ENCODE peak calls at places on chromosomes 11 and 22, in five cellular contexts. H is K562, F is PC-3, N is astrocyte, M is HCT116. Y is an unnamed sample. For H3K4me1, the result is how much of the 10 kb centered on the place peaks cover.

GRCh38 chr11:22797081-22797480 is 32.5 kb downstream of the SVIP start:
- DNase-seq in H (no peak), F (no peak), N (no peak), M (no peak), Y (no peak)

GRCh38 chr11:128354476-128354875 is 232.9 kb downstream of the ETS1 start:
- DNase-seq in H (no peak), F (peak), N (no peak), M (no peak), Y (no peak)

GRCh38 chr22:39296981-39297489 is 22.4 kb downstream of the RPL3 start:
- DNase-seq in H (no peak), F (no peak), N (no peak), M (no peak), Y (no peak)

GRCh38 chr11:73085189-73085875 is 56.8 kb downstream of the FCHSD2 start:
- DNase-seq in H (no peak), F (peak), N (no peak), M (no peak), Y (no peak)

GRCh38 chr11:64090811-64091516 is 55.2 kb downstream of the FLRT1 start:
- DNase-seq in H (peak), F (no peak), N (no peak), M (no peak), Y (peak)

GRCh38 chr22:21626735-21627469 is 2.9 kb downstream of the YDJC start:
- DNase-seq in H (no peak), F (no peak), N (no peak), M (no peak), Y (no peak)

GRCh38 chr11:57512646-57513445 is 2.7 kb downstream of the SLC43A1 start:
- DNase-seq in H (peak), F (no peak), N (no peak), M (no peak), Y (no peak)

GRCh38 chr22:47127441-47127871 is 365.0 kb downstream of the TBC1D22A start:
- DNase-seq in H (no peak), F (no peak), N (no peak), M (no peak), Y (no peak)

GRCh38 chr11:25711008-25711407 is 620.9 kb upstream of the ANO3 start:
- DNase-seq in H (no peak), F (no peak), N (no peak), M (no peak), Y (peak)

GRCh38 chr11:63671322-63672155 is at the start of gene ATL3:
- DNase-seq in H (peak), F (peak), N (peak), M (peak), Y (peak)

GRCh38 chr11:1750481-1750839 is at the start of gene IFITM10:
- DNase-seq in H (no peak), F (no peak), N (no peak), M (no peak), Y (no peak)

GRCh38 chr11:120061761-120062560 is 76.0 kb downstream of the TRIM29 start:
- DNase-seq in H (no peak), F (no peak), N (peak), M (no peak), Y (peak)

GRCh38 chr22:39559456-39560105 is 11.0 kb upstream of the CACNA1I start:
- DNase-seq in H (peak), F (peak), N (no peak), M (no peak), Y (peak)

GRCh38 chr11:3880724-3881123 is 25.3 kb downstream of the STIM1 start:
- DNase-seq in H (no peak), F (peak), N (no peak), M (no peak), Y (no peak)

GRCh38 chr11:3877252-3878035 is 22.0 kb downstream of the STIM1 start:
- DNase-seq in H (no peak), F (peak), N (no peak), M (no peak), Y (no peak)

GRCh38 chr11:3878036-3878584 is 22.6 kb downstream of the STIM1 start:
- DNase-seq in H (no peak), F (no peak), N (no peak), M (no peak), Y (no peak)

GRCh38 chr11:3879967-3880542 is 24.6 kb downstream of the STIM1 start:
- DNase-seq in H (no peak), F (no peak), N (no peak), M (no peak), Y (no peak)

GRCh38 chr11:3879216-3879966 is 23.9 kb downstream of the STIM1 start:
- DNase-seq in H (no peak), F (no peak), N (no peak), M (no peak), Y (no peak)
- H3K4me3 ChIP-seq in H (no peak), F (no peak), N (no peak), M (no peak), Y (no peak)

GRCh38 chr22:37521236-37521739 is 2.1 kb upstream of the CARD10 start:
- DNase-seq in H (no peak), F (no peak), N (no peak), M (no peak), Y (no peak)
- H3K4me1 ChIP-seq in H (under half), F (under half), N (under half), M (half or more), Y (under half)

DNA sequence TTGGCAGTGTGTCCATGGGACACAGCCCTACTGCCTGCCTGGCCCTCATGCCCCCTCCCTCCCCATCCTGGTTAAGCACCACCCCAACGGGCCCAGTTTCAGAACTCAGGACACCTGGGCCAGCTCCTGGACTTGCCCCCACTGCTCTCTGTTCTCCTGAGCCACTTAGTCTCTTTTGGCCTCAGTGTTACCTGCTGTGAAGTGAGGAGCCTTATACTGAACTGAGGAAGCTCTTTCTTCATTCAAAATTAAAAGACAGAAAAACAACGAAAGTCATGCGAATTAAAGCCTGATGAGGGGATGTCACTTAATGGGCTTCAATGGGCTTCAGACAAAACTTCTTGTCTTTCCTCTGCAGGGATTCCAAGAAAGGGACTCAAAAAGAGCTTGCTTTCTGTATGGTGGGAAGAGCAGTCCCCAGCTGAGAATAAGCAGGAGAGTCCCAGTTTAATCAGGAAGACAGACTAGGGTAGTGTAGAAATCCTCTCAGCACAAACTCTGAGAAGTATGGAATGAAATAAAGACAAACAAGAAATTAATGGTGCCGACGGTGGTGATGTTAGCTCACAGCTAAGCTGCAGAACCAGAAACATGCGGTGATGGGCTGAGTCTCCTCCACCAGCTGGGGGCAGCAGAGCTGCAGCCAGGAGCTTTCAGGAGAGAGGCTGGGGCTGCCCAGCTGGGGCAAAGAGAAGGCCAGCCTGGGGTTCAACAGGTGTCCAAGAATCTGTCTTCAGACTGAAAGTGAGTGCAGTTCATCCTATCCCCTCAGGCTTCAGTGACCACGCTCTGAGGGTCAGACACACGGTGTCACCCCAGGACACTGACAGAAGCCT is 101.0 kb downstream of the GGTLC2 start:
- DNase-seq in H (peak), F (peak), N (no peak), M (no peak), Y (peak)
- H3K9ac ChIP-seq in H (peak), F (no peak), N (no peak), M (no peak), Y (no peak)

GRCh38 chr11:26993965-26994446 is at the start of gene FIBIN:
- DNase-seq in H (no peak), F (no peak), N (peak), M (no peak), Y (peak)
- H3K4me3 ChIP-seq in H (no peak), F (no peak), N (peak), M (no peak), Y (peak)

Y was measured in adipocyte.